ENCODE peak calls at places on chromosomes 3 and 15, in six cellular contexts. Q is central memory CD4-positive, alpha-beta T cell; O is GM04504; X is activated CD8-positive, alpha-beta memory T cell treated with anti-CD3 and anti-CD28 coated beads for 48 hours; I is OCI-LY7; F is stimulated activated CD4-positive, alpha-beta T cell treated with anti-CD3 and anti-CD28 coated beads, Interleukin-12 subunit alpha, Interleukin-12 subunit beta, amount 100 ng/mL, for 48 hours. C is an unnamed sample.

GRCh38 chr15:93200448-93201226 is 111.6 kb upstream of the RGMA start:
- DNase-seq in Q (no peak), O (no peak), X (no peak), I (no peak), F (no peak), C (no peak)

GRCh38 chr15:67091073-67091965 is 25.9 kb downstream of the SMAD3 start:
- DNase-seq in Q (peak; percentile 78), O (peak; percentile 82), X (peak; percentile 61), I (no peak), F (peak; percentile 66), C (peak; percentile 63)

GRCh38 chr3:124584552-124585391 is 145.5 kb upstream of the UMPS start:
- DNase-seq in Q (peak; percentile 28), O (no peak), X (peak; percentile 14), I (no peak), F (no peak), C (peak; percentile 10)

GRCh38 chr15:76335129-76335850 is 1.3 kb upstream of the ISL2 start:
- DNase-seq in Q (no peak), O (no peak), X (no peak), I (peak; percentile 30), F (no peak), C (no peak)

GRCh38 chr3:172132159-172132586 is 92.8 kb downstream of the FNDC3B start:
- DNase-seq in Q (peak; percentile 21), O (no peak), X (no peak), I (no peak), F (no peak), C (no peak)

GRCh38 chr3:177287231-177287630 is 89.9 kb upstream of the TBL1XR1 start:
- DNase-seq in Q (no peak), O (no peak), X (no peak), I (no peak), F (no peak), C (no peak)

GRCh38 chr15:72421484-72421883 is 23.4 kb downstream of the TMEM202 start:
- DNase-seq in Q (no peak), O (no peak), X (no peak), I (no peak), F (no peak), C (no peak)

GRCh38 chr15:79458491-79458890 is 26.4 kb downstream of the MINAR1 start:
- DNase-seq in Q (no peak), O (no peak), X (no peak), I (no peak), F (no peak), C (no peak)

GRCh38 chr15:81270781-81271491 is 53.0 kb downstream of the STARD5 start:
- DNase-seq in Q (no peak), O (no peak), X (no peak), I (no peak), F (no peak), C (no peak)

GRCh38 chr3:128878556-128879124 is 780 bp upstream of the ACAD9 start:
- DNase-seq in Q (no peak), O (peak; percentile 32), X (no peak), I (peak; percentile 53), F (peak; percentile 9), C (peak; percentile 7)

GRCh38 chr3:62109534-62109933 is 263.8 kb downstream of the FEZF2 start:
- DNase-seq in Q (no peak), O (peak; percentile 94), X (no peak), I (no peak), F (no peak), C (no peak)

GRCh38 chr15:27707216-27707710 is 391.9 kb downstream of the OCA2 start:
- DNase-seq in Q (no peak), O (no peak), X (no peak), I (no peak), F (no peak), C (no peak)

GRCh38 chr3:58214484-58215316 is 3.9 kb upstream of the DNASE1L3 start:
- DNase-seq in Q (no peak), O (no peak), X (peak; percentile 25), I (peak; percentile 81), F (peak; percentile 44), C (no peak)

GRCh38 chr3:16849240-16849639 is 35.5 kb upstream of the PLCL2 start:
- DNase-seq in Q (peak; percentile 72), O (no peak), X (no peak), I (peak; percentile 57), F (peak; percentile 60), C (peak; percentile 48)

GRCh38 chr3:131731709-131732108 is 228.9 kb upstream of the MRPL3 start:
- DNase-seq in Q (no peak), O (no peak), X (no peak), I (no peak), F (peak; percentile 28), C (no peak)

GRCh38 chr3:111173328-111173900 is 101.8 kb downstream of the NECTIN3 start:
- DNase-seq in Q (no peak), O (no peak), X (no peak), I (no peak), F (no peak), C (no peak)

GRCh38 chr3:194494951-194495374 is 8.2 kb upstream of the ATP13A3 start:
- DNase-seq in Q (no peak), O (no peak), X (no peak), I (no peak), F (no peak), C (no peak)

GRCh38 chr3:41198526-41198925 is 779 bp upstream of the CTNNB1 start:
- DNase-seq in Q (peak; percentile 16), O (no peak), X (no peak), I (no peak), F (no peak), C (no peak)

GRCh38 chr3:124248471-124249028 is 256.6 kb upstream of the ROPN1 start:
- DNase-seq in Q (no peak), O (peak; percentile 70), X (no peak), I (no peak), F (no peak), C (no peak)

GRCh38 chr15:57218826-57219576 is 157.3 kb upstream of the CGNL1 start:
- DNase-seq in Q (no peak), O (peak; percentile 82), X (no peak), I (peak; percentile 38), F (no peak), C (no peak)

GRCh38 chr15:79431636-79432344 is at the start of gene MINAR1:
- DNase-seq in Q (no peak), O (peak; percentile 20), X (no peak), I (no peak), F (no peak), C (no peak)

GRCh38 chr15:61935493-61935892 is 124.8 kb downstream of the VPS13C start:
- DNase-seq in Q (no peak), O (no peak), X (no peak), I (no peak), F (no peak), C (no peak)

GRCh38 chr3:196849180-196849721 is 18.5 kb upstream of the SENP5 start:
- DNase-seq in Q (no peak), O (no peak), X (no peak), I (no peak), F (no peak), C (no peak)

GRCh38 chr3:141561426-141562034 is 74.7 kb downstream of the RASA2 start:
- DNase-seq in Q (peak; percentile 65), O (no peak), X (no peak), I (peak; percentile 64), F (peak; percentile 71), C (peak; percentile 52)

GRCh38 chr3:14275962-14276909 is 97.6 kb downstream of the LSM3 start:
- DNase-seq in Q (no peak), O (no peak), X (no peak), I (no peak), F (no peak), C (no peak)

GRCh38 chr3:135771760-135772159 is 193.8 kb upstream of the PPP2R3A start:
- DNase-seq in Q (no peak), O (no peak), X (no peak), I (no peak), F (no peak), C (no peak)

GRCh38 chr15:94240486-94240885 is 9.1 kb downstream of the MCTP2 start:
- DNase-seq in Q (no peak), O (no peak), X (no peak), I (no peak), F (no peak), C (no peak)

GRCh38 chr15:56996746-56997470 is 78.5 kb downstream of the TCF12 start:
- DNase-seq in Q (no peak), O (no peak), X (no peak), I (no peak), F (no peak), C (no peak)

GRCh38 chr3:161644871-161645636 is 148.4 kb downstream of the OTOL1 start:
- DNase-seq in Q (no peak), O (no peak), X (no peak), I (no peak), F (no peak), C (no peak)

GRCh38 chr3:51963951-51964451 is 3.3 kb downstream of the PCBP4 start:
- DNase-seq in Q (no peak), O (no peak), X (no peak), I (no peak), F (no peak), C (no peak)

GRCh38 chr3:70982700-70983140 is 600.8 kb downstream of the FOXP1 start:
- DNase-seq in Q (no peak), O (peak; percentile 58), X (no peak), I (no peak), F (no peak), C (no peak)

GRCh38 chr15:65870889-65871533 is 1.7 kb downstream of the RAB11A start:
- DNase-seq in Q (no peak), O (no peak), X (no peak), I (peak; percentile 48), F (no peak), C (no peak)

GRCh38 chr3:88149146-88149515 is 628 bp upstream of the C3orf38 start:
- DNase-seq in Q (no peak), O (no peak), X (no peak), I (no peak), F (peak; percentile 32), C (no peak)

GRCh38 chr3:178436773-178437172 is 99.5 kb upstream of the KCNMB2 start:
- DNase-seq in Q (no peak), O (peak; percentile 55), X (no peak), I (peak; percentile 52), F (no peak), C (no peak)

GRCh38 chr3:188749010-188749617 is 422.7 kb upstream of the TPRG1 start:
- DNase-seq in Q (peak; percentile 46), O (no peak), X (no peak), I (peak; percentile 62), F (peak; percentile 44), C (peak; percentile 42)

GRCh38 chr15:85329561-85330421 is 50.6 kb upstream of the AKAP13 start:
- DNase-seq in Q (peak; percentile 44), O (peak; percentile 49), X (no peak), I (peak; percentile 95), F (peak; percentile 24), C (no peak)